ENCODE peak calls at places on chromosomes 12 and 14, in five cellular contexts. K is GOT3, R is NCI-H1048, F is colonic mucosa, G is fibroblast of the aortic adventitia. Q is an unnamed sample.

GRCh38 chr14:52759145-52759544 is 29.2 kb downstream of the STYX start:
- DNase-seq in K (no peak), R (no peak), F (no peak), G (no peak), Q (no peak)

GRCh38 chr14:33402604-33403003 is 463.9 kb downstream of the NPAS3 start:
- DNase-seq in K (no peak), R (no peak), F (no peak), G (no peak), Q (peak; percentile 44)

GRCh38 chr12:39764944-39765560 is 145.4 kb upstream of the ABCD2 start:
- DNase-seq in K (no peak), R (no peak), F (no peak), G (peak; percentile 76), Q (no peak)

GRCh38 chr14:102900631-102901571 is 21.6 kb upstream of the AMN start:
- DNase-seq in K (no peak), R (no peak), F (no peak), G (no peak), Q (peak; percentile 62)

GRCh38 chr12:89862511-89863331 is 154.1 kb upstream of the ATP2B1 start:
- DNase-seq in K (no peak), R (no peak), F (peak; percentile 33), G (no peak), Q (no peak)

GRCh38 chr14:34858765-34859164 is 16.4 kb downstream of the BAZ1A start:
- DNase-seq in K (no peak), R (no peak), F (no peak), G (no peak), Q (no peak)

GRCh38 chr12:88572785-88573565 is 7.3 kb downstream of the KITLG start:
- DNase-seq in K (no peak), R (no peak), F (no peak), G (no peak), Q (no peak)

GRCh38 chr12:113880337-113880736 is 85.8 kb downstream of the RBM19 start:
- DNase-seq in K (no peak), R (no peak), F (no peak), G (no peak), Q (no peak)

GRCh38 chr12:12804011-12804410 is 9.1 kb upstream of the DDX47 start:
- DNase-seq in K (no peak), R (no peak), F (peak; percentile 67), G (no peak), Q (no peak)

GRCh38 chr12:116299064-116299463 is 21.6 kb upstream of the MED13L start:
- DNase-seq in K (no peak), R (no peak), F (no peak), G (no peak), Q (no peak)